ENCODE peak calls at places on chromosome 4, in seven cellular contexts. N, H, F, X, O, E and L are unnamed samples.

GRCh38 chr4:148790246-148790645 is 348.0 kb upstream of the NR3C2 start:
- DNase-seq in N (no peak), H (no peak), F (no peak), X (no peak), O (no peak), E (no peak), L (no peak)

GRCh38 chr4:88352062-88352461 is 26.6 kb upstream of the HERC6 start:
- DNase-seq in N (no peak), H (no peak), F (no peak), X (no peak), O (peak; percentile 83), E (no peak), L (peak; percentile 58)

GRCh38 chr4:173301518-173302201 is 32.5 kb downstream of the HMGB2 start:
- DNase-seq in N (no peak), H (peak; percentile 38), F (no peak), X (no peak), O (peak; percentile 35), E (no peak), L (peak; percentile 26)

GRCh38 chr4:1451106-1451751 is 45.0 kb upstream of the NKX1-1 start:
- DNase-seq in N (no peak), H (no peak), F (no peak), X (no peak), O (no peak), E (no peak), L (no peak)

GRCh38 chr4:145679991-145680455 is at the start of gene C4orf51:
- DNase-seq in N (no peak), H (peak; percentile 78), F (no peak), X (peak; percentile 10), O (peak; percentile 69), E (no peak), L (peak; percentile 40)

GRCh38 chr4:72112514-72113156 is 80.8 kb downstream of the NPFFR2 start:
- DNase-seq in N (no peak), H (peak; percentile 1), F (no peak), X (peak; percentile 32), O (peak; percentile 38), E (no peak), L (peak; percentile 23)

GRCh38 chr4:29717658-29718057 is 1002.5 kb upstream of the PCDH7 start:
- DNase-seq in N (no peak), H (no peak), F (no peak), X (no peak), O (no peak), E (no peak), L (peak; percentile 65)

GRCh38 chr4:173516621-173517612 is 13.1 kb downstream of the HAND2 start:
- DNase-seq in N (no peak), H (no peak), F (peak; percentile 71), X (no peak), O (no peak), E (no peak), L (no peak)

GRCh38 chr4:141548791-141549190 is 87.6 kb upstream of the IL15 start:
- DNase-seq in N (no peak), H (no peak), F (no peak), X (no peak), O (no peak), E (no peak), L (no peak)

GRCh38 chr4:47490550-47490949 is 5.5 kb downstream of the ATP10D start:
- DNase-seq in N (no peak), H (peak; percentile 80), F (peak; percentile 53), X (peak; percentile 21), O (no peak), E (no peak), L (peak; percentile 25)
- TF ChIP-seq CTCF in N (no peak), H (peak; percentile 64), F (peak; percentile 69), X (peak; percentile 28), O (peak; percentile 45), E (peak; percentile 28), L (peak; percentile 67)

DNA sequence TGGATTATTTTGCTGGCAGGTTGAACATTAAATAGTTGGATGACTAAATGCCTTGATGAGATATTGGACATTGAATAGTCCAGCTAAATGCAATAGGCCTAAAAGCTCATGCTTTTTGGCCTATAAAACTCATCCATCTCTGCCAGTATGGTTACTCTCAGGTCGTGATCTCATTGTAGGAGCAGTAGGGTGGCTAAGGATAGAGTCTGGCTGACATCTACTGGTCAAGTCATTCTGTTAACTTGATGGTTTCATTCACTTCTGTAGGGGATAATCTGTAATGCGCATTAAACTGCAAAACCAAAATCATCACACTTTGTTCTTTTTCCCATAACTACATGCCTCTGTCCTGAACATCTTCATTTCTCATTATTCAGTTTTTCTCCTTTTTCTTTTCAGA is 227.0 kb downstream of the DKK2 start:
- DNase-seq in N (no peak), H (peak; percentile 66), F (no peak), X (peak; percentile 19), O (peak; percentile 73), E (no peak), L (peak; percentile 67)
- TF ChIP-seq CTCF in N (no peak), H (peak; percentile 27), F (peak; percentile 63), X (peak; percentile 69), O (peak; percentile 66), E (no peak), L (peak; percentile 76)

DNA sequence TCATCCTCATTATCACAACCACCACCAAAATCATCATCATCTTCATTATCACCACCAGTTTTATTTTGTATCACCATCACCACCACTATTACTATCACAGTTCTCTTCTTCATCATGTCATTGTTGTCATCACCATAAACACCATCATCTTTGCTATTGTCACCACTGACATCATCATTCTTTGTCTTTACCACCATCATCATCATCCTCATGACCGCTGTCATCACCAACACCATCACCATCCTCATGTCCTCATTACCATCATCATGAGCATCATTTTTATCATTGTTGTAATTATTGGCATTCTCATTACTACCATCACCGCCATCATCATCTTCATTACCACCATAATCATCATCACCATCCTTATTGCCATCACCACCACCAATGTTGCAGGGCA is 31.4 kb downstream of the EVC start:
- DNase-seq in N (no peak), H (no peak), F (no peak), X (no peak), O (no peak), E (no peak), L (no peak)
- TF ChIP-seq CTCF in N (no peak), H (no peak), F (no peak), X (no peak), O (no peak), E (no peak), L (no peak)

GRCh38 chr4:26081795-26082498 is 167.9 kb downstream of the SMIM20 start:
- DNase-seq in N (no peak), H (peak; percentile 58), F (no peak), X (peak; percentile 32), O (peak; percentile 40), E (no peak), L (peak; percentile 34)
- TF ChIP-seq CTCF in N (peak; percentile 61), H (peak; percentile 51), F (peak; percentile 80), X (peak; percentile 68), O (peak; percentile 73), E (no peak), L (peak; percentile 93)

GRCh38 chr4:96459105-96459504 is 619.2 kb downstream of the PDHA2 start:
- DNase-seq in N (no peak), H (no peak), F (no peak), X (no peak), O (no peak), E (no peak), L (no peak)
- TF ChIP-seq CTCF in N (no peak), H (no peak), F (no peak), X (no peak), O (no peak), E (no peak), L (no peak)

DNA sequence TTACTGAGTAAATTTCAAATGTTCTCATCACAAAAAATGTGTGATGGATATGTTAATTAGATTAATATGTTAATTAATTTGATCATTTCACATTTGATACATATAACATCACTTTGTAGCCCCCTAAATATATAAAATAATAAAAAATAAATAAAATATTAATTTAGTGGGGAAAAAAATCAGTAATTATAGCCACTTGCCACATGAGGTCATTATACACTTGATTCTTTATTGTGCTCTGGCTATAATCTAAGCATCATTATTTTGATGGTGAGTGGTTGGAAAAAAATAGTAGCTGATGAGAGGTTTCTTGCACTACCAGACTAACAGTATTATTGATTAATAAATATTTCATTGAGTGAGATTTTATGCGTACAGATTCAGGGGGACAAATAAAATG is 57.4 kb downstream of the DCK start:
- DNase-seq in N (no peak), H (no peak), F (no peak), X (no peak), O (no peak), E (no peak), L (peak; percentile 17)
- TF ChIP-seq CTCF in N (no peak), H (no peak), F (no peak), X (no peak), O (peak; percentile 16), E (no peak), L (peak; percentile 64)